ENCODE peak calls at places on chromosomes 1 and 21, in four cellular contexts. One of them, this sample, is unnamed.

GRCh38 chr1:59333626-59334277 is 36.9 kb downstream of the FGGY start:
- DNase-seq in stimulated activated CD4-positive, alpha-beta T cell treated with anti-CD3 and anti-CD28 coated beads, Interleukin-1b, Interleukin-23, amount 100 ng/mL, for 24 hours: no peak
- DNase-seq in COR-L47: no peak
- DNase-seq in transverse colon: no peak
- DNase-seq in this sample: no peak

GRCh38 chr21:31162079-31162699 is 123.9 kb upstream of the KRTAP19-8 start:
- DNase-seq in transverse colon: no peak
- DNase-seq in stimulated activated CD4-positive, alpha-beta T cell treated with anti-CD3 and anti-CD28 coated beads, Interleukin-1b, Interleukin-23, amount 100 ng/mL, for 24 hours: no peak
- DNase-seq in COR-L47: no peak
- DNase-seq in this sample: no peak

GRCh38 chr1:150001415-150001814 is 9.1 kb downstream of the OTUD7B start:
- DNase-seq in transverse colon: no peak
- DNase-seq in stimulated activated CD4-positive, alpha-beta T cell treated with anti-CD3 and anti-CD28 coated beads, Interleukin-1b, Interleukin-23, amount 100 ng/mL, for 24 hours: no peak
- DNase-seq in COR-L47: no peak
- DNase-seq in this sample: no peak

GRCh38 chr21:36547464-36547863 is 67.5 kb upstream of the CLDN14 start:
- DNase-seq in stimulated activated CD4-positive, alpha-beta T cell treated with anti-CD3 and anti-CD28 coated beads, Interleukin-1b, Interleukin-23, amount 100 ng/mL, for 24 hours: no peak
- DNase-seq in COR-L47: no peak
- DNase-seq in transverse colon: no peak
- DNase-seq in this sample: no peak

GRCh38 chr1:58575831-58576726 is 973 bp downstream of the TACSTD2 start:
- DNase-seq in transverse colon: no peak
- DNase-seq in stimulated activated CD4-positive, alpha-beta T cell treated with anti-CD3 and anti-CD28 coated beads, Interleukin-1b, Interleukin-23, amount 100 ng/mL, for 24 hours: no peak
- DNase-seq in COR-L47: no peak
- DNase-seq in this sample: no peak

GRCh38 chr1:198734323-198735008 is 95.6 kb downstream of the PTPRC start:
- DNase-seq in COR-L47: no peak
- DNase-seq in transverse colon: no peak
- DNase-seq in stimulated activated CD4-positive, alpha-beta T cell treated with anti-CD3 and anti-CD28 coated beads, Interleukin-1b, Interleukin-23, amount 100 ng/mL, for 24 hours: no peak
- DNase-seq in this sample: no peak

GRCh38 chr21:26457817-26458216 is 115.3 kb downstream of the CYYR1 start:
- DNase-seq in transverse colon: no peak
- DNase-seq in COR-L47: no peak
- DNase-seq in stimulated activated CD4-positive, alpha-beta T cell treated with anti-CD3 and anti-CD28 coated beads, Interleukin-1b, Interleukin-23, amount 100 ng/mL, for 24 hours: no peak
- DNase-seq in this sample: no peak

GRCh38 chr21:37568916-37569315 is 202.3 kb downstream of the DYRK1A start:
- DNase-seq in transverse colon: no peak
- DNase-seq in stimulated activated CD4-positive, alpha-beta T cell treated with anti-CD3 and anti-CD28 coated beads, Interleukin-1b, Interleukin-23, amount 100 ng/mL, for 24 hours: no peak
- DNase-seq in COR-L47: no peak
- DNase-seq in this sample: no peak

GRCh38 chr1:164660415-164661174 is 101.6 kb downstream of the PBX1 start:
- DNase-seq in COR-L47: no peak
- DNase-seq in transverse colon: no peak
- DNase-seq in stimulated activated CD4-positive, alpha-beta T cell treated with anti-CD3 and anti-CD28 coated beads, Interleukin-1b, Interleukin-23, amount 100 ng/mL, for 24 hours: no peak
- DNase-seq in this sample: no peak

GRCh38 chr1:4702927-4703326 is 48.5 kb downstream of the AJAP1 start:
- DNase-seq in stimulated activated CD4-positive, alpha-beta T cell treated with anti-CD3 and anti-CD28 coated beads, Interleukin-1b, Interleukin-23, amount 100 ng/mL, for 24 hours: no peak
- DNase-seq in COR-L47: no peak
- DNase-seq in transverse colon: no peak
- DNase-seq in this sample: no peak

GRCh38 chr1:11779715-11780379 is 17.9 kb downstream of the C1orf167 start:
- DNase-seq in transverse colon: no peak
- DNase-seq in stimulated activated CD4-positive, alpha-beta T cell treated with anti-CD3 and anti-CD28 coated beads, Interleukin-1b, Interleukin-23, amount 100 ng/mL, for 24 hours: no peak
- DNase-seq in COR-L47: no peak
- DNase-seq in this sample: no peak

GRCh38 chr1:184644771-184645170 is 109.9 kb downstream of the EDEM3 start:
- DNase-seq in COR-L47: no peak
- DNase-seq in stimulated activated CD4-positive, alpha-beta T cell treated with anti-CD3 and anti-CD28 coated beads, Interleukin-1b, Interleukin-23, amount 100 ng/mL, for 24 hours: no peak
- DNase-seq in transverse colon: no peak
- DNase-seq in this sample: no peak

GRCh38 chr21:33402011-33402979 is 918 bp upstream of the IFNGR2 start:
- DNase-seq in transverse colon: peak; percentile 65
- DNase-seq in stimulated activated CD4-positive, alpha-beta T cell treated with anti-CD3 and anti-CD28 coated beads, Interleukin-1b, Interleukin-23, amount 100 ng/mL, for 24 hours: no peak
- DNase-seq in COR-L47: no peak
- DNase-seq in this sample: no peak

GRCh38 chr21:39713905-39714304 is 31.1 kb upstream of the IGSF5 start:
- DNase-seq in stimulated activated CD4-positive, alpha-beta T cell treated with anti-CD3 and anti-CD28 coated beads, Interleukin-1b, Interleukin-23, amount 100 ng/mL, for 24 hours: no peak
- DNase-seq in transverse colon: no peak
- DNase-seq in COR-L47: no peak
- DNase-seq in this sample: no peak

GRCh38 chr21:42417533-42417932 is 13.8 kb downstream of the UBASH3A start:
- DNase-seq in transverse colon: no peak
- DNase-seq in stimulated activated CD4-positive, alpha-beta T cell treated with anti-CD3 and anti-CD28 coated beads, Interleukin-1b, Interleukin-23, amount 100 ng/mL, for 24 hours: no peak
- DNase-seq in COR-L47: no peak
- DNase-seq in this sample: no peak

GRCh38 chr1:54547601-54548388 is at the start of gene ACOT11:
- DNase-seq in COR-L47: peak; percentile 96
- DNase-seq in transverse colon: peak; percentile 70
- DNase-seq in stimulated activated CD4-positive, alpha-beta T cell treated with anti-CD3 and anti-CD28 coated beads, Interleukin-1b, Interleukin-23, amount 100 ng/mL, for 24 hours: no peak
- DNase-seq in this sample: no peak